ENCODE peak calls at places on chromosome 18, in seven cellular contexts. J is A549, V is SJSA1, B is transverse colon, F is sigmoid colon, A is adipocyte, C is GM23248. I is an unnamed sample. For H3K9me3 and H3K4me1, the result is how much of the 10 kb centered on the place peaks cover.

GRCh38 chr18:22088029-22088428 is 81.4 kb upstream of the GATA6 start:
- DNase-seq in B (peak), F (no peak), A (no peak), V (no peak), J (no peak), C (no peak), I (no peak)

GRCh38 chr18:27778441-27778840 is 398.5 kb downstream of the CDH2 start:
- DNase-seq in F (no peak), A (peak), B (no peak), J (peak), C (peak), V (no peak), I (no peak)

GRCh38 chr18:48975817-48976649 is 25.3 kb upstream of the SMAD7 start:
- DNase-seq in F (no peak), V (peak), A (peak), B (peak), C (peak), J (peak), I (no peak)

GRCh38 chr18:45636110-45636509 is 20.8 kb downstream of the SLC14A2 start:
- DNase-seq in J (no peak), F (no peak), V (no peak), C (peak), A (no peak), B (no peak), I (no peak)

GRCh38 chr18:9038277-9038871 is 64.1 kb upstream of the NDUFV2 start:
- DNase-seq in J (no peak), F (no peak), B (no peak), V (peak), C (peak), A (no peak), I (no peak)

GRCh38 chr18:60389314-60389713 is 16.7 kb upstream of the MC4R start:
- DNase-seq in B (no peak), A (no peak), V (no peak), C (no peak), J (no peak), F (no peak), I (no peak)

GRCh38 chr18:55768255-55768654 is 180.3 kb upstream of the TCF4 start:
- DNase-seq in F (no peak), V (no peak), C (no peak), A (no peak), J (no peak), B (no peak), I (peak)

GRCh38 chr18:7617738-7618422 is 50.8 kb downstream of the PTPRM start:
- DNase-seq in A (peak), V (peak), F (peak), B (peak), C (peak), J (no peak), I (no peak)

GRCh38 chr18:26677957-26678356 is 129.6 kb upstream of the KCTD1 start:
- DNase-seq in C (no peak), V (no peak), F (no peak), A (no peak), B (no peak), J (no peak), I (no peak)

GRCh38 chr18:63079114-63079513 is 240.5 kb downstream of the BCL2 start:
- DNase-seq in C (no peak), V (no peak), F (no peak), B (no peak), A (no peak), J (no peak), I (no peak)

GRCh38 chr18:65592419-65592818 is 158.4 kb upstream of the CDH7 start:
- DNase-seq in F (no peak), A (no peak), V (no peak), J (no peak), C (no peak), B (no peak), I (peak)

GRCh38 chr18:13217466-13217961 is 1.0 kb upstream of the LDLRAD4 start:
- DNase-seq in F (peak), B (peak), V (peak), J (peak), C (peak), A (peak), I (no peak)

GRCh38 chr18:72692086-72692485 is 147.9 kb upstream of the CBLN2 start:
- DNase-seq in F (no peak), J (no peak), C (no peak), B (peak), A (no peak), V (no peak), I (peak)

GRCh38 chr18:27185025-27185763 is at the start of gene CHST9:
- DNase-seq in C (no peak), V (no peak), F (no peak), B (no peak), J (no peak), A (no peak), I (no peak)

GRCh38 chr18:72107647-72108046 is 436.5 kb downstream of the CBLN2 start:
- DNase-seq in V (no peak), C (no peak), A (peak), J (peak), F (no peak), B (no peak), I (no peak)

GRCh38 chr18:13879492-13879891 is 35.8 kb downstream of the MC2R start:
- DNase-seq in B (no peak), A (no peak), V (no peak), C (no peak), J (no peak), F (no peak), I (no peak)

GRCh38 chr18:394997-395383 is 105.5 kb downstream of the COLEC12 start:
- DNase-seq in J (no peak), F (peak), V (peak), A (peak), C (peak), B (no peak), I (no peak)

GRCh38 chr18:1270081-1270480 is 365.4 kb downstream of the ADCYAP1 start:
- DNase-seq in V (no peak), B (no peak), J (peak), A (no peak), F (no peak), C (no peak), I (no peak)

GRCh38 chr18:50895350-50896045 is 16.6 kb downstream of the ME2 start:
- DNase-seq in F (no peak), C (no peak), J (no peak), B (no peak), A (no peak), V (no peak), I (no peak)

GRCh38 chr18:56038258-56039030 is 450.5 kb upstream of the TCF4 start:
- DNase-seq in F (no peak), B (no peak), V (no peak), C (no peak), J (no peak), A (no peak), I (no peak)

GRCh38 chr18:76993573-76993972 is 139.0 kb downstream of the MBP start:
- DNase-seq in C (no peak), A (no peak), B (no peak), F (no peak), J (no peak), V (no peak), I (no peak)

GRCh38 chr18:9902832-9903231 is 11.0 kb upstream of the VAPA start:
- DNase-seq in B (no peak), J (no peak), A (no peak), F (no peak), C (peak), V (no peak), I (no peak)

GRCh38 chr18:6959110-6959509 is 158.5 kb downstream of the LAMA1 start:
- DNase-seq in C (no peak), F (no peak), V (no peak), J (no peak), A (no peak), B (no peak), I (no peak)

GRCh38 chr18:11994346-11994707 is 13.0 kb downstream of the IMPA2 start:
- DNase-seq in B (peak), C (peak), A (peak), F (peak), V (peak), J (peak), I (no peak)

GRCh38 chr18:71899707-71900483 is 644.2 kb downstream of the CBLN2 start:
- DNase-seq in J (no peak), C (no peak), B (no peak), F (no peak), A (no peak), V (no peak), I (no peak)

GRCh38 chr18:47615043-47615442 is 315.4 kb downstream of the SMAD2 start:
- DNase-seq in J (no peak), B (no peak), A (no peak), F (no peak), V (no peak), C (no peak), I (no peak)

GRCh38 chr18:48455555-48456478 is 46.6 kb upstream of the ZBTB7C start:
- DNase-seq in C (peak), A (peak), B (peak), V (peak), F (no peak), J (no peak), I (no peak)

DNA sequence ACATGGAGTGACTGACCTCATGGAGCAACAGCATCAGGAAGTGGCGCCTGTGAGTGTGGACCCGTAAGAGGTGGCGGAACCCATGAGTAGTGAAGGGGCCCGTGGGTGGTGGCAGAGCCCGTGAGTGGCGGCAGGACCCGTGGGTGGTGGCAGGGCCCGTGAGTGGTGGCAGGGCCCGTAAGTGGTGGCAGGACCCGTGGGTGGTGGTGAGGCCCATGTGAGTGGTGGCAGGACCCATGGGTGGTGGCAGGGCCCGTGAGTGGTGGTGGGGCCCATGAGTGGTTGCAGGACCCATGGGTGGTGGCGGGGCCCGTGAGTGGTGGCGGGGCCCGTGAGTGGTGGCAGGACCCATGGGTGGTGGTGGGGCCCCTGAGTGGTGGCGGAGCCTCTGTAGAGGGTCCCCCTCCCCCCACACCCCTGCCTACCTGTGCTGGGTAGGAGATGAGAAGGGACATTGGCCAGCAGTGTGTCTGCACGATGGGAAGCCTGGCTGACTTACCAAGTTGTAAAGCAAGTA is 407.7 kb upstream of the SALL3 start:
- DNase-seq in V (no peak), F (no peak), C (no peak), J (no peak), B (no peak), A (no peak), I (no peak)
- H3K9me3 ChIP-seq in V (under half), F (under half), C (under half), J (under half), B (under half), A (under half), I (under half)

GRCh38 chr18:2811416-2811815 is 35.4 kb upstream of the EMILIN2 start:
- DNase-seq in V (no peak), J (no peak), B (no peak), A (no peak), F (no peak), C (no peak), I (no peak)

GRCh38 chr18:2805970-2806943 is 40.5 kb upstream of the EMILIN2 start:
- DNase-seq in F (no peak), B (no peak), C (peak), J (no peak), V (peak), A (peak), I (no peak)
- H3K4me1 ChIP-seq in F (under half), B (under half), C (under half), J (under half), V (under half), A (under half), I (under half)

GRCh38 chr18:57434536-57435494 is at the start of gene ONECUT2:
- DNase-seq in B (peak), V (peak), A (peak), F (peak), C (peak), J (peak), I (no peak)
- H3K9me3 ChIP-seq in B (under half), V (under half), A (under half), F (under half), C (under half), J (under half), I (under half)

DNA sequence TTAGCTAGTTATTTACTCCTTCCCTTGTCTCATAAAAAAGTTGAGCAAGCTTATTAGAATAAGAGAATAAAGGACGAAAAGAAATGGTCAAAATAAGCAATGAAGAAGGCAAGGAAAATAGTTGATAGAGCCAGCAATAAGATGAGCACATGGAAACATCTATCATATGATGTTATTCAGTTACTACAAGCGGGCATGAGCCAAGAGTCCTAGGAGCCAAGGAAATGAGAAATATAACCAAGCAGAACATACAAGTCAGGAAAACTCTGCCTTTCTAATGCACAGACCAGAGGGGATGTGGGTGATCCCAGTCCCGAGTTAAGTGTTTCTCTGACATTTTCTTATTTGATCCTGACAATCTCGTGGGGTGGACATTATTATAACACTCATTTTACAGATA is 33.9 kb downstream of the INO80C start:
- DNase-seq in J (no peak), F (no peak), A (no peak), C (no peak), V (no peak), B (no peak), I (no peak)
- H3K4me1 ChIP-seq in J (half or more), F (half or more), A (under half), C (under half), V (under half), B (under half), I (under half)

I was measured in iPS DF 6.9.